ENCODE peak calls at places on chromosomes 7 and 10, in ten cellular contexts. H is NCI-H2081; G is COR-L47; Y is D721Med; P is SHP77; S is naive thymus-derived CD8-positive, alpha-beta T cell; T is mammary epithelial cell; U is HS-5; E is T1000; K is nucleus accumbens. O is an unnamed sample.
A peak's percentile ranks its signal among the peaks of the same experiment; 100 is the strongest.

GRCh38 chr10:124077216-124077615 is 16.2 kb downstream of the CHST15 start:
- DNase-seq in U (no peak), Y (no peak), K (no peak), G (no peak), P (no peak), E (no peak), T (no peak), S (no peak), H (no peak), O (no peak)

GRCh38 chr7:17039372-17039771 is 157.6 kb upstream of the AGR3 start:
- DNase-seq in G (no peak), U (no peak), T (no peak), P (no peak), E (no peak), K (no peak), H (no peak), Y (no peak), S (no peak), O (no peak)

GRCh38 chr7:158486919-158487318 is 100.7 kb downstream of the PTPRN2 start:
- DNase-seq in P (no peak), T (no peak), H (no peak), E (no peak), Y (no peak), G (no peak), K (no peak), S (no peak), U (no peak), O (no peak)

GRCh38 chr7:11612737-11613136 is 219.3 kb downstream of the THSD7A start:
- DNase-seq in K (no peak), Y (no peak), H (no peak), U (no peak), E (no peak), S (no peak), P (no peak), G (no peak), T (no peak), O (no peak)

GRCh38 chr7:80335473-80336232 is 176.2 kb downstream of the GNAT3 start:
- DNase-seq in S (no peak), E (no peak), K (peak; percentile 2), U (no peak), G (peak; percentile 21), H (peak; percentile 72), Y (no peak), T (no peak), P (peak; percentile 83), O (no peak)

GRCh38 chr7:22319424-22320403 is 37.2 kb downstream of the RAPGEF5 start:
- DNase-seq in S (no peak), U (no peak), T (no peak), H (peak; percentile 60), P (peak; percentile 37), E (no peak), K (no peak), G (no peak), Y (no peak), O (no peak)

GRCh38 chr10:107747851-107748250 is 583.3 kb upstream of the SORCS1 start:
- DNase-seq in S (no peak), G (no peak), E (no peak), T (peak; percentile 39), H (no peak), P (no peak), Y (no peak), U (no peak), K (no peak), O (no peak)

GRCh38 chr10:79413196-79413595 is 32.2 kb downstream of the ZCCHC24 start:
- DNase-seq in Y (no peak), S (no peak), T (no peak), U (no peak), E (peak; percentile 63), H (no peak), K (no peak), G (no peak), P (no peak), O (no peak)

GRCh38 chr7:140213684-140214074 is 36.9 kb upstream of the KDM7A start:
- DNase-seq in K (no peak), H (no peak), Y (no peak), S (no peak), E (no peak), U (no peak), P (no peak), T (no peak), G (no peak), O (no peak)

GRCh38 chr7:55307123-55307916 is 57.8 kb upstream of the LANCL2 start:
- DNase-seq in E (no peak), T (no peak), S (no peak), K (no peak), Y (no peak), P (no peak), U (no peak), G (no peak), H (no peak), O (no peak)

GRCh38 chr7:105408791-105409410 is 20.2 kb upstream of the SRPK2 start:
- DNase-seq in S (no peak), T (no peak), K (no peak), H (no peak), G (no peak), U (no peak), Y (no peak), P (no peak), E (no peak), O (no peak)

GRCh38 chr7:91034459-91035368 is 229.5 kb upstream of the FZD1 start:
- DNase-seq in K (peak; percentile 53), T (peak; percentile 34), E (peak; percentile 4), S (no peak), U (no peak), H (peak; percentile 92), Y (no peak), G (peak; percentile 84), P (peak; percentile 86), O (peak; percentile 10)

GRCh38 chr7:68488366-68489060 is 1109.8 kb upstream of the AUTS2 start:
- DNase-seq in K (no peak), G (no peak), T (no peak), P (no peak), Y (peak; percentile 24), U (no peak), S (no peak), H (no peak), E (no peak), O (no peak)

GRCh38 chr7:271266-272107 is 18.5 kb upstream of the FOXL3 start:
- DNase-seq in T (no peak), P (no peak), E (no peak), Y (no peak), S (no peak), U (no peak), G (no peak), K (peak; percentile 45), H (no peak), O (no peak)

GRCh38 chr10:727162-727790 is 37.8 kb upstream of the DIP2C start:
- DNase-seq in Y (no peak), U (no peak), E (no peak), G (no peak), H (no peak), T (no peak), S (no peak), K (no peak), P (no peak), O (no peak)

GRCh38 chr7:44333971-44334733 is 8.8 kb upstream of the CAMK2B start:
- DNase-seq in Y (no peak), E (no peak), S (no peak), T (no peak), U (no peak), G (no peak), K (no peak), P (no peak), H (no peak), O (no peak)

GRCh38 chr7:155043756-155044155 is 26.4 kb upstream of the HTR5A start:
- DNase-seq in S (no peak), P (no peak), K (no peak), Y (no peak), G (no peak), H (no peak), T (no peak), E (no peak), U (no peak), O (no peak)

GRCh38 chr7:34382166-34382893 is 275.7 kb upstream of the NPSR1 start:
- DNase-seq in Y (no peak), U (no peak), G (no peak), H (no peak), T (no peak), S (no peak), E (no peak), K (no peak), P (no peak), O (no peak)

GRCh38 chr7:30805931-30806330 is 34.7 kb downstream of the MINDY4 start:
- DNase-seq in E (no peak), G (no peak), H (no peak), U (no peak), P (no peak), K (no peak), Y (no peak), S (no peak), T (no peak), O (no peak)

GRCh38 chr7:495761-496321 is 23.8 kb downstream of the PDGFA start:
- DNase-seq in U (no peak), K (no peak), T (no peak), P (no peak), E (no peak), H (no peak), S (no peak), G (no peak), Y (no peak), O (no peak)

GRCh38 chr7:43232376-43232775 is 119.9 kb downstream of the HECW1 start:
- DNase-seq in H (no peak), T (no peak), Y (no peak), P (no peak), U (no peak), G (no peak), K (no peak), E (no peak), S (no peak), O (no peak)

GRCh38 chr7:150333659-150334058 is 7.8 kb downstream of the RARRES2 start:
- DNase-seq in G (no peak), H (no peak), U (no peak), K (no peak), E (no peak), Y (no peak), T (no peak), S (no peak), P (no peak), O (no peak)

GRCh38 chr7:18425227-18425626 is 70.3 kb upstream of the HDAC9 start:
- DNase-seq in K (peak; percentile 54), U (no peak), G (no peak), Y (no peak), T (no peak), H (no peak), P (no peak), S (no peak), E (no peak), O (no peak)

GRCh38 chr10:369441-370221 is 234.4 kb downstream of the ZMYND11 start:
- DNase-seq in K (no peak), S (no peak), U (no peak), Y (no peak), T (no peak), E (no peak), H (no peak), P (no peak), G (no peak), O (no peak)

GRCh38 chr7:10940748-10941358 is 32.8 kb upstream of the PHF14 start:
- DNase-seq in G (peak; percentile 36), U (no peak), P (peak; percentile 62), K (no peak), T (peak; percentile 9), S (no peak), E (no peak), Y (no peak), H (peak; percentile 4), O (no peak)

GRCh38 chr7:6705959-6706665 is 635 bp downstream of the ZNF12 start:
- DNase-seq in Y (no peak), E (no peak), H (no peak), K (peak; percentile 34), S (peak; percentile 8), U (no peak), P (peak; percentile 11), G (no peak), T (peak; percentile 30), O (no peak)

GRCh38 chr7:29189743-29190201 is 4.8 kb upstream of the CHN2 start:
- DNase-seq in H (peak; percentile 99), Y (no peak), P (peak; percentile 92), T (peak; percentile 34), K (peak; percentile 62), S (no peak), U (no peak), E (no peak), G (peak; percentile 97), O (no peak)

GRCh38 chr7:2834748-2835441 is 9.2 kb downstream of the GNA12 start:
- DNase-seq in H (no peak), P (no peak), K (no peak), U (no peak), E (no peak), Y (no peak), S (no peak), T (no peak), G (no peak), O (no peak)